ENCODE peak calls at places on chromosome 21, in six cellular contexts. M, E, D, T, U and I are unnamed samples.
A peak's percentile ranks its signal among the peaks of the same experiment; 100 is the strongest.

GRCh38 chr21:41993744-41994143 is 16.4 kb downstream of the ZBTB21 start:
- DNase-seq in M (no peak), E (no peak), D (no peak), T (no peak), U (no peak), I (no peak)

GRCh38 chr21:19029816-19030215 is 626.2 kb upstream of the TMPRSS15 start:
- DNase-seq in M (no peak), E (no peak), D (no peak), T (no peak), U (no peak), I (no peak)

GRCh38 chr21:38818336-38818723 is 12.6 kb downstream of the ETS2 start:
- DNase-seq in M (no peak), E (no peak), D (no peak), T (no peak), U (no peak), I (peak; percentile 48)

GRCh38 chr21:42307106-42307505 is 8.1 kb downstream of the TFF3 start:
- DNase-seq in M (no peak), E (no peak), D (no peak), T (peak; percentile 41), U (no peak), I (no peak)

GRCh38 chr21:43983390-43983789 is 28.7 kb upstream of the TRAPPC10 start:
- DNase-seq in M (no peak), E (no peak), D (no peak), T (no peak), U (no peak), I (no peak)

GRCh38 chr21:42664614-42665013 is 11.2 kb downstream of the PDE9A start:
- DNase-seq in M (no peak), E (no peak), D (no peak), T (no peak), U (no peak), I (no peak)

GRCh38 chr21:17726047-17726446 is 93.1 kb downstream of the C21orf91 start:
- DNase-seq in M (no peak), E (no peak), D (peak; percentile 14), T (no peak), U (peak; percentile 31), I (no peak)

GRCh38 chr21:37220433-37220980 is 46.6 kb downstream of the VPS26C start:
- DNase-seq in M (peak; percentile 68), E (no peak), D (peak; percentile 49), T (no peak), U (no peak), I (no peak)

GRCh38 chr21:46191257-46191685 is 7.0 kb upstream of the SPATC1L start:
- DNase-seq in M (no peak), E (peak; percentile 67), D (no peak), T (peak; percentile 81), U (no peak), I (peak; percentile 65)